ENCODE peak calls at places on chromosomes 3 and 15, in eight cellular contexts. One of them, this sample, is unnamed. For H3K9me3 and H3K4me1, the result is how much of the 10 kb centered on the place peaks cover.

GRCh38 chr15:93030430-93031102 is 58.4 kb downstream of the RGMA start:
- DNase-seq in lower lobe of right lung: peak
- DNase-seq in heart left ventricle: peak
- DNase-seq in CD4-positive, CD25-positive, alpha-beta regulatory T cell: peak
- DNase-seq in effector memory CD4-positive, alpha-beta T cell: peak
- DNase-seq in heart right ventricle: peak
- DNase-seq in fibroblast of lung: peak
- DNase-seq in ovary: peak
- DNase-seq in this sample: peak

GRCh38 chr3:109927161-109927560 is 589.8 kb upstream of the DPPA4 start:
- DNase-seq in ovary: no peak
- DNase-seq in effector memory CD4-positive, alpha-beta T cell: no peak
- DNase-seq in CD4-positive, CD25-positive, alpha-beta regulatory T cell: no peak
- DNase-seq in heart left ventricle: no peak
- DNase-seq in lower lobe of right lung: no peak
- DNase-seq in heart right ventricle: no peak
- DNase-seq in fibroblast of lung: peak
- DNase-seq in this sample: peak

GRCh38 chr15:41933771-41934170 is 38.6 kb downstream of the EHD4 start:
- DNase-seq in lower lobe of right lung: no peak
- DNase-seq in ovary: no peak
- DNase-seq in fibroblast of lung: no peak
- DNase-seq in heart left ventricle: peak
- DNase-seq in CD4-positive, CD25-positive, alpha-beta regulatory T cell: no peak
- DNase-seq in effector memory CD4-positive, alpha-beta T cell: no peak
- DNase-seq in heart right ventricle: peak
- DNase-seq in this sample: peak

GRCh38 chr3:140467104-140467577 is 210.7 kb upstream of the TRIM42 start:
- DNase-seq in heart right ventricle: no peak
- DNase-seq in lower lobe of right lung: no peak
- DNase-seq in effector memory CD4-positive, alpha-beta T cell: no peak
- DNase-seq in heart left ventricle: no peak
- DNase-seq in ovary: no peak
- DNase-seq in fibroblast of lung: no peak
- DNase-seq in CD4-positive, CD25-positive, alpha-beta regulatory T cell: peak
- DNase-seq in this sample: no peak

GRCh38 chr3:47781326-47781684 is 388 bp downstream of the SMARCC1 start:
- DNase-seq in ovary: peak
- DNase-seq in fibroblast of lung: no peak
- DNase-seq in effector memory CD4-positive, alpha-beta T cell: peak
- DNase-seq in CD4-positive, CD25-positive, alpha-beta regulatory T cell: peak
- DNase-seq in heart left ventricle: peak
- DNase-seq in heart right ventricle: peak
- DNase-seq in lower lobe of right lung: peak
- DNase-seq in this sample: peak

GRCh38 chr3:107493134-107493533 is 29.6 kb upstream of the BBX start:
- DNase-seq in ovary: no peak
- DNase-seq in effector memory CD4-positive, alpha-beta T cell: no peak
- DNase-seq in fibroblast of lung: no peak
- DNase-seq in lower lobe of right lung: no peak
- DNase-seq in CD4-positive, CD25-positive, alpha-beta regulatory T cell: no peak
- DNase-seq in heart left ventricle: no peak
- DNase-seq in heart right ventricle: no peak
- DNase-seq in this sample: no peak

GRCh38 chr3:11322931-11323330 is 50.7 kb downstream of the ATG7 start:
- DNase-seq in ovary: no peak
- DNase-seq in CD4-positive, CD25-positive, alpha-beta regulatory T cell: no peak
- DNase-seq in heart left ventricle: no peak
- DNase-seq in lower lobe of right lung: no peak
- DNase-seq in fibroblast of lung: no peak
- DNase-seq in effector memory CD4-positive, alpha-beta T cell: no peak
- DNase-seq in heart right ventricle: no peak
- DNase-seq in this sample: no peak

GRCh38 chr3:88988906-88989305 is 118.5 kb upstream of the EPHA3 start:
- DNase-seq in lower lobe of right lung: no peak
- DNase-seq in CD4-positive, CD25-positive, alpha-beta regulatory T cell: no peak
- DNase-seq in effector memory CD4-positive, alpha-beta T cell: no peak
- DNase-seq in ovary: no peak
- DNase-seq in heart right ventricle: no peak
- DNase-seq in heart left ventricle: no peak
- DNase-seq in fibroblast of lung: no peak
- DNase-seq in this sample: no peak

GRCh38 chr15:84001037-84001436 is 234.5 kb upstream of the GOLGA6L4 start:
- DNase-seq in CD4-positive, CD25-positive, alpha-beta regulatory T cell: no peak
- DNase-seq in fibroblast of lung: no peak
- DNase-seq in ovary: no peak
- DNase-seq in lower lobe of right lung: no peak
- DNase-seq in effector memory CD4-positive, alpha-beta T cell: no peak
- DNase-seq in heart right ventricle: no peak
- DNase-seq in heart left ventricle: no peak
- DNase-seq in this sample: no peak

GRCh38 chr3:65098400-65098799 is 410.6 kb upstream of the ADAMTS9 start:
- DNase-seq in heart left ventricle: no peak
- DNase-seq in effector memory CD4-positive, alpha-beta T cell: no peak
- DNase-seq in CD4-positive, CD25-positive, alpha-beta regulatory T cell: no peak
- DNase-seq in fibroblast of lung: no peak
- DNase-seq in lower lobe of right lung: no peak
- DNase-seq in heart right ventricle: no peak
- DNase-seq in ovary: no peak
- DNase-seq in this sample: no peak

GRCh38 chr3:38397320-38397719 is 50.7 kb downstream of the XYLB start:
- DNase-seq in ovary: no peak
- DNase-seq in effector memory CD4-positive, alpha-beta T cell: no peak
- DNase-seq in lower lobe of right lung: no peak
- DNase-seq in fibroblast of lung: peak
- DNase-seq in heart right ventricle: peak
- DNase-seq in CD4-positive, CD25-positive, alpha-beta regulatory T cell: no peak
- DNase-seq in heart left ventricle: no peak
- DNase-seq in this sample: no peak

GRCh38 chr15:65829150-65829764 is 37.2 kb upstream of the DENND4A start:
- DNase-seq in lower lobe of right lung: no peak
- DNase-seq in fibroblast of lung: peak
- DNase-seq in CD4-positive, CD25-positive, alpha-beta regulatory T cell: peak
- DNase-seq in heart right ventricle: no peak
- DNase-seq in effector memory CD4-positive, alpha-beta T cell: no peak
- DNase-seq in heart left ventricle: no peak
- DNase-seq in ovary: no peak
- DNase-seq in this sample: no peak

GRCh38 chr15:84883433-84883832 is 1.0 kb upstream of the SLC28A1 start:
- DNase-seq in ovary: no peak
- DNase-seq in heart right ventricle: no peak
- DNase-seq in effector memory CD4-positive, alpha-beta T cell: no peak
- DNase-seq in CD4-positive, CD25-positive, alpha-beta regulatory T cell: no peak
- DNase-seq in heart left ventricle: no peak
- DNase-seq in lower lobe of right lung: no peak
- DNase-seq in fibroblast of lung: no peak
- DNase-seq in this sample: no peak

GRCh38 chr3:72848703-72849081 is 447 bp upstream of the SHQ1 start:
- DNase-seq in effector memory CD4-positive, alpha-beta T cell: no peak
- DNase-seq in heart right ventricle: peak
- DNase-seq in CD4-positive, CD25-positive, alpha-beta regulatory T cell: peak
- DNase-seq in ovary: no peak
- DNase-seq in fibroblast of lung: no peak
- DNase-seq in heart left ventricle: no peak
- DNase-seq in lower lobe of right lung: no peak
- DNase-seq in this sample: no peak

GRCh38 chr15:74182131-74182530 is 8.6 kb downstream of the ISLR start:
- DNase-seq in heart left ventricle: peak
- DNase-seq in lower lobe of right lung: peak
- DNase-seq in ovary: no peak
- DNase-seq in fibroblast of lung: no peak
- DNase-seq in heart right ventricle: no peak
- DNase-seq in CD4-positive, CD25-positive, alpha-beta regulatory T cell: no peak
- DNase-seq in effector memory CD4-positive, alpha-beta T cell: no peak
- DNase-seq in this sample: peak

GRCh38 chr15:31158858-31159569 is 57.5 kb upstream of the TRPM1 start:
- DNase-seq in ovary: no peak
- DNase-seq in heart left ventricle: peak
- DNase-seq in fibroblast of lung: no peak
- DNase-seq in heart right ventricle: peak
- DNase-seq in CD4-positive, CD25-positive, alpha-beta regulatory T cell: no peak
- DNase-seq in effector memory CD4-positive, alpha-beta T cell: no peak
- DNase-seq in lower lobe of right lung: no peak
- DNase-seq in this sample: no peak

GRCh38 chr3:192816274-192816853 is 89.0 kb upstream of the FGF12 start:
- DNase-seq in effector memory CD4-positive, alpha-beta T cell: no peak
- DNase-seq in CD4-positive, CD25-positive, alpha-beta regulatory T cell: peak
- DNase-seq in heart right ventricle: no peak
- DNase-seq in heart left ventricle: no peak
- DNase-seq in lower lobe of right lung: no peak
- DNase-seq in fibroblast of lung: peak
- DNase-seq in ovary: no peak
- DNase-seq in this sample: no peak

GRCh38 chr3:175608351-175608750 is 749.2 kb downstream of the NAALADL2 start:
- DNase-seq in heart right ventricle: no peak
- DNase-seq in effector memory CD4-positive, alpha-beta T cell: no peak
- DNase-seq in heart left ventricle: no peak
- DNase-seq in CD4-positive, CD25-positive, alpha-beta regulatory T cell: no peak
- DNase-seq in fibroblast of lung: no peak
- DNase-seq in ovary: no peak
- DNase-seq in lower lobe of right lung: no peak
- DNase-seq in this sample: no peak

DNA sequence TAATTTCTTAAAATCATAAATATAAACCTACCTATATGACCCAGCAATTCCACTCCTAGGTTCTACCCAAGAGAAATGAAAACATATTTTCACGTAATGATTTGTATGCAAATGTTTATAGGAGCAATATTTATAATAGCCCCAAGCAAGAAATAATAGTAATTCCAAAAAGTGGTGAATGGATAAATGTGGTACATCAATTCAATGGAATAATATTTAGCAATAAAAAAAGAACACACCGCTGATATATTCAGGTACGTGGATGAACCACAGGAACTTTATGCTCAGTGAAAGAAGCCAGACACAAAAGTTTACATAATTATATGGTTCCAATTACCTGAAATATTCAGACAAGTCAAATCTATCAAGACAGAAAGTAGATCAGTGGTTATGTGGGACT is 49.9 kb downstream of the ACAD9 start:
- DNase-seq in ovary: no peak
- DNase-seq in lower lobe of right lung: no peak
- DNase-seq in effector memory CD4-positive, alpha-beta T cell: no peak
- DNase-seq in heart right ventricle: no peak
- DNase-seq in fibroblast of lung: no peak
- DNase-seq in CD4-positive, CD25-positive, alpha-beta regulatory T cell: no peak
- DNase-seq in heart left ventricle: no peak
- DNase-seq in this sample: no peak
- H3K9me3 ChIP-seq in ovary: under half
- H3K9me3 ChIP-seq in lower lobe of right lung: under half
- H3K9me3 ChIP-seq in effector memory CD4-positive, alpha-beta T cell: under half
- H3K9me3 ChIP-seq in heart right ventricle: under half
- H3K9me3 ChIP-seq in fibroblast of lung: under half
- H3K9me3 ChIP-seq in CD4-positive, CD25-positive, alpha-beta regulatory T cell: under half
- H3K9me3 ChIP-seq in heart left ventricle: under half
- H3K9me3 ChIP-seq in this sample: under half

DNA sequence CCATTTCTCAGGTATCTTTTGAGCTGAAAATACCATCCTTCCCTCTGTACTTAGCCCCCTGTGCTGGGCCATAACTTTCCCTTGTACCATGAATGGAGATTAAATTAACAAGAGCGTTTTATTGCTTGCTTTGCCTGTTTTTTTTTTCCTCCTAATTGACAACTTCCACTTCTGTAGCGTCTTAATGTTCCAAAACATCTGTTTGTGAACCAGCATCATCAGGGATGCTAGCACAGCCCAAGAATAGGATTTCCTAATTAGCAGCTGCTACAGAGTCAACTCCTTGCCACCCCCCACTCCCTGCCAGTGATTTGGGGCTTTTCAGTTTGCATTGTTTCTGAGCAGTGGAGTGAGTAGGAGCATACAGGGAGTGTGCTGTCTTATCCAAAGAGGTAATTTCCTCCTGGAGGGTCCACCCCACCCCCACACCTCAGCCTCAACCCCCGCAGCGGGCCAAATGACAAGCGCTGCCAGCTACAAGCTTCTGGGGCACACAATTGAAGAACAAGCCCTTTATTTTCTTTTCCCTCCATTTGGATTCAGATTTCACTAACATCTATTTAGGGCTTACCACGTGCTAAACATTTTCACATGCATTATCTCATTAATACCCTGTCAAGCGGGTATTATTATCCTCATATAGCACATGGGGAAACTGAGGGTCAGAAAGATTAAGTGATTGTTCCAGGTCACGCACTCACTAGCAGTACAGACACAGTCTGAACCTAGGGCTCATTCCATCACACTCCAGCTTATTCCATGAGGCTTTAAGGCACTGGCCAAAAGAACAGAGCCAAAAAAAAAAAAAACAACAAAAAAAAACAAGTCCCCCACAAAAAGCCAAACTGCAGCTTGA is 16.5 kb downstream of the HEG1 start:
- DNase-seq in effector memory CD4-positive, alpha-beta T cell: no peak
- DNase-seq in ovary: peak
- DNase-seq in fibroblast of lung: no peak
- DNase-seq in heart left ventricle: no peak
- DNase-seq in CD4-positive, CD25-positive, alpha-beta regulatory T cell: no peak
- DNase-seq in heart right ventricle: no peak
- DNase-seq in lower lobe of right lung: no peak
- DNase-seq in this sample: no peak
- H3K4me1 ChIP-seq in effector memory CD4-positive, alpha-beta T cell: under half
- H3K4me1 ChIP-seq in ovary: under half
- H3K4me1 ChIP-seq in fibroblast of lung: under half
- H3K4me1 ChIP-seq in heart left ventricle: half or more
- H3K4me1 ChIP-seq in CD4-positive, CD25-positive, alpha-beta regulatory T cell: under half
- H3K4me1 ChIP-seq in heart right ventricle: under half
- H3K4me1 ChIP-seq in lower lobe of right lung: half or more
- H3K4me1 ChIP-seq in this sample: under half

DNA sequence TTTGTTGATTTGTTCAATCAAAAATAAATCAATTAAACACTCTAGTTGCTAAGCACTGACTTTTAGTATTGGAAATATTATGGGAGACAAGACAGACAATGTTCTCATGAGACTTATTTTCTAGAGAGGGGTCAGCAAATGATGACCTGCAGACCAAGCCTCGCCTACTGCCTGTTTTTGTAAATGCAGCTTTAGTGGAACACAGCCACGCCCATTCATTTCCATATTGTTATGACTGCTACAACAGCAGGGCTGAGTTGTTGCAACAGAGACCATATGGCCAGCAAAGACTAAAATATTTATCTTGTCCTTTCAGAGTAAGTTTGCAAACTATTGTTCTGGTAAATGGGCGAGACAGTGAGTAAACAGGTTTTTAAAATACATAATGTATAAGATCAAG is 570.2 kb downstream of the NTRK3 start:
- DNase-seq in heart left ventricle: no peak
- DNase-seq in heart right ventricle: no peak
- DNase-seq in ovary: no peak
- DNase-seq in fibroblast of lung: no peak
- DNase-seq in CD4-positive, CD25-positive, alpha-beta regulatory T cell: no peak
- DNase-seq in effector memory CD4-positive, alpha-beta T cell: no peak
- DNase-seq in lower lobe of right lung: no peak
- DNase-seq in this sample: no peak
- H3K9me3 ChIP-seq in heart left ventricle: under half
- H3K9me3 ChIP-seq in heart right ventricle: under half
- H3K9me3 ChIP-seq in ovary: under half
- H3K9me3 ChIP-seq in fibroblast of lung: under half
- H3K9me3 ChIP-seq in CD4-positive, CD25-positive, alpha-beta regulatory T cell: under half
- H3K9me3 ChIP-seq in effector memory CD4-positive, alpha-beta T cell: under half
- H3K9me3 ChIP-seq in lower lobe of right lung: under half
- H3K9me3 ChIP-seq in this sample: under half

DNA sequence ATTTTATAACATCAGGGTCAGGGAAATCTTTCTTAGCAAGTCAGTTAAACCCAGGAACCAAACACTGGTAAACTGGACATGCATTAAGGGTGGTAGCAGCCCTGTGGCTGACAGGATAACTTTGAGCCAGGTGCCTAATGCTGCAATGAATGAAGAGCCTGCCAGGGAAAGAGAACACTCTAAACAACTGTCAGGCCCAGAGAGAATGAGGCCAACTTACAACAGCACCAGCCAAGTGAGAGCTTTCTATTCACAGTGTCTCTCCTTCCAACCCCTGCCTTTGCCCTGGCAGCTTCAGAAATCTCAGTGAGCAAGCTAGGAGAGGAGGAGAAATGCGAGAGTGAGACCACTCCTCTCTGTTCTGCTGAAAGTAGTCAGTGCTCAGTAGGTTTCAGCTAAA is 50.4 kb upstream of the ATP2C1 start:
- DNase-seq in heart left ventricle: no peak
- DNase-seq in fibroblast of lung: no peak
- DNase-seq in ovary: no peak
- DNase-seq in lower lobe of right lung: no peak
- DNase-seq in CD4-positive, CD25-positive, alpha-beta regulatory T cell: no peak
- DNase-seq in effector memory CD4-positive, alpha-beta T cell: no peak
- DNase-seq in heart right ventricle: peak
- DNase-seq in this sample: no peak
- H3K4me1 ChIP-seq in heart left ventricle: under half
- H3K4me1 ChIP-seq in fibroblast of lung: under half
- H3K4me1 ChIP-seq in ovary: under half
- H3K4me1 ChIP-seq in lower lobe of right lung: under half
- H3K4me1 ChIP-seq in CD4-positive, CD25-positive, alpha-beta regulatory T cell: under half
- H3K4me1 ChIP-seq in effector memory CD4-positive, alpha-beta T cell: under half
- H3K4me1 ChIP-seq in heart right ventricle: under half
- H3K4me1 ChIP-seq in this sample: under half

This sample was measured in RWPE2.